ENCODE peak calls at places on chromosome 19, in eight cellular contexts. P is colonic mucosa; Q is left ventricle myocardium inferior; Y is tibial nerve; Z is spleen; D is IMR-90; F is effector memory CD4-positive, alpha-beta T cell; I is uterus. A is an unnamed sample.

GRCh38 chr19:35911790-35912189 is 3.7 kb upstream of the TYROBP start:
- DNase-seq in P (no peak), Q (no peak), Y (no peak), Z (peak), D (peak), F (no peak), I (no peak), A (peak)

GRCh38 chr19:30450101-30450500 is 77.9 kb downstream of the ZNF536 start:
- DNase-seq in P (peak), Q (peak), Y (no peak), Z (peak), D (no peak), F (no peak), I (peak), A (peak)

GRCh38 chr19:37519890-37520289 is 13.2 kb downstream of the ZNF793 start:
- DNase-seq in P (no peak), Q (no peak), Y (no peak), Z (no peak), D (peak), F (no peak), I (no peak), A (no peak)

GRCh38 chr19:54179921-54180452 is 7.0 kb upstream of the TMC4 start:
- DNase-seq in P (peak), Q (no peak), Y (no peak), Z (peak), D (peak), F (no peak), I (no peak), A (peak)

GRCh38 chr19:35736913-35737886 is 5.1 kb downstream of the IGFLR1 start:
- DNase-seq in P (no peak), Q (no peak), Y (no peak), Z (no peak), D (no peak), F (no peak), I (no peak), A (no peak)

GRCh38 chr19:11657307-11657706 is 60.0 kb downstream of the ZNF627 start:
- DNase-seq in P (peak), Q (no peak), Y (no peak), Z (no peak), D (no peak), F (no peak), I (no peak), A (no peak)

GRCh38 chr19:54030895-54031586 is 32.7 kb downstream of the VSTM1 start:
- DNase-seq in P (no peak), Q (no peak), Y (no peak), Z (no peak), D (peak), F (no peak), I (no peak), A (no peak)

GRCh38 chr19:57829316-57829715 is 783 bp upstream of the ZNF587B start:
- DNase-seq in P (no peak), Q (no peak), Y (no peak), Z (no peak), D (peak), F (no peak), I (no peak), A (no peak)

GRCh38 chr19:570315-570714 is 2.1 kb upstream of the BSG start:
- DNase-seq in P (no peak), Q (no peak), Y (no peak), Z (no peak), D (no peak), F (no peak), I (no peak), A (no peak)

GRCh38 chr19:23440207-23440606 is 44.9 kb upstream of the ZNF91 start:
- DNase-seq in P (no peak), Q (no peak), Y (no peak), Z (no peak), D (no peak), F (no peak), I (no peak), A (no peak)

GRCh38 chr19:5343848-5344247 is 3.2 kb upstream of the PTPRS start:
- DNase-seq in P (no peak), Q (no peak), Y (no peak), Z (no peak), D (peak), F (no peak), I (no peak), A (no peak)

GRCh38 chr19:32603961-32604360 is 23.0 kb downstream of the PDCD5 start:
- DNase-seq in P (no peak), Q (no peak), Y (no peak), Z (no peak), D (no peak), F (no peak), I (no peak), A (no peak)

GRCh38 chr19:1663854-1664253 is 11.4 kb upstream of the TCF3 start:
- DNase-seq in P (no peak), Q (no peak), Y (no peak), Z (no peak), D (no peak), F (no peak), I (no peak), A (no peak)

GRCh38 chr19:2334986-2335846 is 6.7 kb downstream of the SPPL2B start:
- DNase-seq in P (no peak), Q (no peak), Y (no peak), Z (no peak), D (no peak), F (no peak), I (no peak), A (no peak)

GRCh38 chr19:6476155-6476895 is 5.3 kb downstream of the DENND1C start:
- DNase-seq in P (peak), Q (peak), Y (no peak), Z (peak), D (peak), F (peak), I (peak), A (peak)

GRCh38 chr19:50252111-50252886 is 48.9 kb downstream of the MYH14 start:
- DNase-seq in P (peak), Q (no peak), Y (no peak), Z (no peak), D (no peak), F (no peak), I (no peak), A (no peak)

GRCh38 chr19:31232871-31233270 is 116.4 kb downstream of the TSHZ3 start:
- DNase-seq in P (no peak), Q (no peak), Y (no peak), Z (no peak), D (peak), F (no peak), I (no peak), A (no peak)

GRCh38 chr19:43432866-43433673 is 18.4 kb downstream of the TEX101 start:
- DNase-seq in P (peak), Q (peak), Y (peak), Z (peak), D (peak), F (peak), I (peak), A (peak)

GRCh38 chr19:6374179-6374709 is 1.5 kb downstream of the PSPN start:
- DNase-seq in P (peak), Q (no peak), Y (no peak), Z (peak), D (no peak), F (no peak), I (peak), A (peak)

GRCh38 chr19:58170860-58171259 is 12.0 kb upstream of the ZNF274 start:
- DNase-seq in P (no peak), Q (no peak), Y (no peak), Z (no peak), D (peak), F (no peak), I (no peak), A (no peak)

GRCh38 chr19:38675611-38676010 is 28.2 kb downstream of the ACTN4 start:
- DNase-seq in P (no peak), Q (no peak), Y (no peak), Z (no peak), D (no peak), F (no peak), I (no peak), A (no peak)

GRCh38 chr19:10550336-10550735 is 6.6 kb downstream of the ATG4D start:
- DNase-seq in P (no peak), Q (no peak), Y (no peak), Z (no peak), D (no peak), F (no peak), I (no peak), A (no peak)

GRCh38 chr19:32691952-32692726 is 518 bp downstream of the NUDT19 start:
- DNase-seq in P (peak), Q (peak), Y (peak), Z (peak), D (peak), F (peak), I (no peak), A (peak)

GRCh38 chr19:19213822-19214558 is 2.2 kb downstream of the NCAN start:
- DNase-seq in P (no peak), Q (no peak), Y (no peak), Z (no peak), D (no peak), F (no peak), I (no peak), A (no peak)

GRCh38 chr19:10105241-10106099 is 692 bp upstream of the PPAN start:
- DNase-seq in P (peak), Q (no peak), Y (no peak), Z (no peak), D (no peak), F (peak), I (no peak), A (peak)

GRCh38 chr19:48329167-48329891 is 4.0 kb downstream of the EMP3 start:
- DNase-seq in P (no peak), Q (no peak), Y (no peak), Z (no peak), D (peak), F (peak), I (peak), A (no peak)

GRCh38 chr19:29662604-29663404 is 2.5 kb upstream of the PLEKHF1 start:
- DNase-seq in P (peak), Q (peak), Y (peak), Z (peak), D (peak), F (no peak), I (peak), A (peak)

GRCh38 chr19:1130801-1131717 is 27.3 kb downstream of the GPX4 start:
- DNase-seq in P (no peak), Q (no peak), Y (no peak), Z (peak), D (no peak), F (peak), I (peak), A (no peak)

GRCh38 chr19:1214862-1215731 is 9.5 kb downstream of the STK11 start:
- DNase-seq in P (no peak), Q (peak), Y (no peak), Z (peak), D (no peak), F (no peak), I (no peak), A (no peak)

GRCh38 chr19:20912973-20913372 is 10.1 kb upstream of the ZNF85 start:
- DNase-seq in P (no peak), Q (no peak), Y (no peak), Z (no peak), D (no peak), F (no peak), I (no peak), A (no peak)

GRCh38 chr19:51131780-51132680 is 7.3 kb downstream of the SIGLEC9 start:
- DNase-seq in P (peak), Q (peak), Y (peak), Z (peak), D (peak), F (no peak), I (no peak), A (no peak)

GRCh38 chr19:1456121-1456900 is 6.4 kb downstream of the APC2 start:
- DNase-seq in P (no peak), Q (no peak), Y (no peak), Z (no peak), D (no peak), F (no peak), I (no peak), A (no peak)

GRCh38 chr19:21569497-21569870 is 64.1 kb downstream of the ZNF429 start:
- DNase-seq in P (peak), Q (peak), Y (no peak), Z (no peak), D (no peak), F (peak), I (no peak), A (no peak)

DNA sequence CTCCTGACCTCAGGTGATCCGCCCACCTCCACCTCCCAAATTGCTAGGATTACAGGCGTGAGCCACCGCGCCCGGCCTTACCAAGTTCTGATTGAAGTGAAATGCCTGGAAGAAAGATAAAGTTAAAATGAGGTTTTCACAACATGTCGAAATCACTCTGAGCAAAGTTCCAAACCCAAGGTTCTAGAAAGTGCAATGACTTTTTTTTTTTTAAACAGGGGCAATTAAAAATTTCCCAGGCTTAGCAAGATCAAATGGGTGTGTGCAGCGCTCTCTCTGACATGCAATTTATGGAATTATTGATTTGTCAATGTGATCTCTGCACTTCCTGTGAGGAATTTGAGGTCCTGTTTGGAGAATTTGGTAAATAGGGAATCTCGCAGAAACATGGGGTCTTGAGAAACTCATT is 12.8 kb upstream of the MAP2K2 start:
- DNase-seq in P (no peak), Q (no peak), Y (no peak), Z (no peak), D (no peak), F (no peak), I (no peak), A (no peak)
- H3K27ac ChIP-seq in P (peak), Q (no peak), Y (no peak), Z (no peak), D (no peak), F (no peak), I (no peak), A (no peak)

GRCh38 chr19:3519126-3519525 is 13.0 kb downstream of the FZR1 start:
- DNase-seq in P (no peak), Q (no peak), Y (no peak), Z (no peak), D (no peak), F (no peak), I (no peak), A (no peak)
- H3K27ac ChIP-seq in P (no peak), Q (no peak), Y (no peak), Z (no peak), D (no peak), F (no peak), I (no peak), A (no peak)

DNA sequence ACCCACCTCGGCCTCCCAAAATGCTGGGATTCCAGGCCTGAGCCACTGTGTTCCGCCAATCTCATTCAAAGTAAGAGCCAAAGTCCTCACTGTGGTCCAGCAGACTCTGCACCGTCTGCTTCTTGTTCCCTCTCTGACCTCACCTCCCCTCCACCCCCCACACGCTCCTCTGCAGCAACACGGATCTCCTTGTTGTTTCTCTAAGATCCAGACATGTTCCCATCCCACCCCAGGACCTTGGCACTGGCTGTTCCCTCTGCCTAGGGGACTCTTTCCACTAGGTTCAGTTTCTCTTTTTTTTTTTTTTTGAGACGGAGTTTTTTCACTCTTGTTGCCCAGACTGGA is 38.4 kb downstream of the LTBP4 start:
- DNase-seq in P (no peak), Q (no peak), Y (no peak), Z (no peak), D (no peak), F (no peak), I (no peak), A (no peak)
- H3K27ac ChIP-seq in P (no peak), Q (peak), Y (no peak), Z (no peak), D (peak), F (no peak), I (peak), A (no peak)

DNA sequence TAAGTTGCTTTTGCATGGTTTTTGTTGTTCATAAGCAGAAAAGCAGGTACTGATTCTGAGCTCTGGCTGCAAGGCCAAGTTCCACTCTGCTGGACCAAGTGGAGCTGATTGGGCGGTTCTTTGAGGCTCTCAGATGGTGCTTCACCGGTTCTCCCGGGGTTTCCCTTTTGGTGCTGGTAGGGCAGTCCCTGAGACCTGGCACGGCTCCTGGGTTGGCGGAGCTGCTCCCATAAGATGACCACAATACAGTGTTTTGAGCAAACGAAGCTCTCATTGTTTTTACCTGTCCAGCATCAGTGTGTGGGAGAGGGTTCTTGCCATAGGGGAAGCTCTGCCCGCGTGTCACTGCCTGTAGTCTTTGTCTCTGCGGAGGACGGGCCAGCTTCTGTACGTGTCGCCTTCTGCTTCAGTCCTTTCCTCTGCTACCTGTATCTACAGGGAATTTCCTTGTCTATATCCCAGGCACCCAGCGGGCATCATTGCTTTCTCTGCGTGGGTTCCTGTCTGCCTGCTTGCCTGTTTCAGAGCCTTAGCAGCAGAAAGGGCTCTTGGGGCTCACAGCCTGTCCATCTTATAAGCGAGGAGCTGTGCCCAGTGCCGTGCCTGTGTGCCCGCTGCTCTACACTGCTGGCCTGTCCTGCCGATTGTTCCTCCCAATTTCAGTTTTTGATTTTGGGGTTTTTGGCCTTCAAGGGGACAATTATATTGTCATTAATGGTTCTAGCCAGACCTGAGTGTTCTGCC is 2.3 kb downstream of the U2AF2 start:
- DNase-seq in P (no peak), Q (no peak), Y (no peak), Z (no peak), D (no peak), F (no peak), I (no peak), A (peak)
- H3K27ac ChIP-seq in P (no peak), Q (no peak), Y (no peak), Z (no peak), D (no peak), F (peak), I (no peak), A (no peak)

GRCh38 chr19:45163156-45163555 is 2.4 kb upstream of the NKPD1 start:
- DNase-seq in P (no peak), Q (no peak), Y (no peak), Z (no peak), D (no peak), F (no peak), I (no peak), A (no peak)
- H3K27ac ChIP-seq in P (no peak), Q (no peak), Y (no peak), Z (no peak), D (no peak), F (no peak), I (no peak), A (no peak)

DNA sequence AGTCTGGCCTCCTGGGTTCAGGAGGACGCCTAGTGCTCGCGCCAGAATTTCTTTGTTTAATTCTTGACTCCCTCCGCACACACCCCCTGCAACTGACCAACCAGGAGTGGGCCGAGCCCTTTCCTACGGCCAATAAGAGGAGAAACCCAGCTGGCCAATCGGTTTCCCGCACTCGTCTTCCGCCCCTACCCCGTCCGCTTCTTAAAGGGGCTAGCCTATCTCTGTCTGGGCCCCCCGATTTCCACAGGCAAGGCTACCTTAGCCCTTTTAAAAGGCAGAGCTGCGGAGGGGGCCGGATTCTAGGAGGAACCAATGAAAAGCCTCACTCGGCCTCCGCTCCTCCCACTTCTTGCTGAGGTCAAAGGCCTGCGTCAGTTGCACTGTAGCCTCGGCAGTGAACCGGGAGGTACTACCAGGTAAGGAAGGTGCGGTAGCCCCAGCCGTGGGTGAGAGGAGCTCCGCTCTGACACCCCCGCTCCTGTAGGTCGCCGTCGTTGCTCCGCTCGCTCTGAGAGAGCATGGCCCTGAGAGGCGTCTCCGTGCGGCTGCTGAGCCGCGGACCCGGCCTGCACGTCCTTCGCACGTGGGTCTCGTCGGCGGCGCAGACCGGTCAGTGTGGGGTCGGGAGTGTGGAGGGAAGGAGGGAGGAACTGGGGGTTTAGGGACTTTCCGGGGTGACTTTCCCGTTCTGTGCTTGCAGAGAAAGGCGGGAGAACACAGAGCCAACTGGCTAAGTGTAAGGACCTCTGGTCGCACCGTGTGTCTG is at the start of gene GCDH:
- DNase-seq in P (peak), Q (peak), Y (peak), Z (peak), D (peak), F (peak), I (peak), A (peak)
- H3K27ac ChIP-seq in P (no peak), Q (peak), Y (peak), Z (peak), D (peak), F (peak), I (peak), A (peak)

GRCh38 chr19:16360738-16361137 is 36.1 kb downstream of the KLF2 start:
- DNase-seq in P (no peak), Q (no peak), Y (no peak), Z (no peak), D (no peak), F (no peak), I (no peak), A (no peak)

GRCh38 chr19:16361254-16361653 is 36.6 kb downstream of the KLF2 start:
- DNase-seq in P (no peak), Q (no peak), Y (no peak), Z (no peak), D (no peak), F (no peak), I (no peak), A (no peak)

GRCh38 chr19:16359964-16360363 is 35.3 kb downstream of the KLF2 start:
- DNase-seq in P (no peak), Q (no peak), Y (no peak), Z (no peak), D (no peak), F (no peak), I (no peak), A (no peak)

GRCh38 chr19:16359074-16359473 is 34.4 kb downstream of the KLF2 start:
- DNase-seq in P (no peak), Q (no peak), Y (no peak), Z (no peak), D (no peak), F (no peak), I (no peak), A (no peak)

DNA sequence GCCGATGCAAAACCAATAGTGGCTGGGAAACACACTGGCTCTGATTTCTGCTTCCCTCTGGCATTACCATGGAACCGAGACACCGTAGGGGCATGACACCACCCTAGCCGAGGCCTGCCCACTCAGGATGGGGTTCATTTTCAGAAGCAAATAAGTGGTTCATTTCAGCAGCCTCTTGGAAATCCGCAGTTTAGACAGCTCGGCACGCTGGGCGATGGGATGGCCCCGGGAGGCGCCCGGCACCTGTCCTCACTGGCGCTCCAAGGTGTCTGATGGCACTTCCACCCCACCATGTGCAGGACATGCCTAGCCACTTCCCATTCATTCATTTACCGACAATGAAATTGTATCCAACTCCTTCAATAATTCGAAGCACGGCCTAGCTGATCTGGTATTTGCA is 33.8 kb downstream of the KLF2 start:
- DNase-seq in P (no peak), Q (no peak), Y (no peak), Z (no peak), D (no peak), F (no peak), I (no peak), A (no peak)
- H3K27ac ChIP-seq in P (no peak), Q (no peak), Y (no peak), Z (peak), D (no peak), F (no peak), I (no peak), A (no peak)

A was measured in pancreas.